ENCODE peak calls at places on chromosome 16, in nine cellular contexts. P is mesothelial cell of epicardium, E is nephron progenitor cell, Z is natural killer cell, I is keratinocyte, J is GM12865, O is GM10248, U is bronchial epithelial cell, V is colonic mucosa. S is an unnamed sample.

GRCh38 chr16:86466695-86467406 is 43.5 kb upstream of the FOXF1 start:
- DNase-seq in P (no peak), E (no peak), Z (no peak), I (no peak), J (no peak), O (no peak), U (no peak), V (no peak), S (no peak)

GRCh38 chr16:82580293-82580900 is 46.4 kb upstream of the CDH13 start:
- DNase-seq in P (no peak), E (no peak), Z (no peak), I (no peak), J (peak; percentile 6), O (no peak), U (peak; percentile 44), V (peak; percentile 27), S (no peak)

GRCh38 chr16:21626659-21627277 is 25.6 kb downstream of the IGSF6 start:
- DNase-seq in P (no peak), E (peak; percentile 12), Z (no peak), I (no peak), J (no peak), O (no peak), U (peak; percentile 95), V (no peak), S (no peak)

GRCh38 chr16:19008245-19008644 is 24.5 kb downstream of the TMC7 start:
- DNase-seq in P (no peak), E (no peak), Z (no peak), I (no peak), J (peak; percentile 16), O (no peak), U (peak; percentile 66), V (no peak), S (no peak)

GRCh38 chr16:4767872-4768548 is 1.0 kb upstream of the ZNF500 start:
- DNase-seq in P (no peak), E (no peak), Z (no peak), I (no peak), J (peak; percentile 37), O (no peak), U (peak; percentile 60), V (peak; percentile 38), S (no peak)

GRCh38 chr16:31177136-31177535 is 2.8 kb upstream of the FUS start:
- DNase-seq in P (no peak), E (no peak), Z (peak; percentile 54), I (no peak), J (no peak), O (no peak), U (peak; percentile 64), V (no peak), S (no peak)

GRCh38 chr16:85649411-85649977 is 36.4 kb downstream of the GSE1 start:
- DNase-seq in P (no peak), E (no peak), Z (no peak), I (no peak), J (no peak), O (no peak), U (no peak), V (no peak), S (no peak)

GRCh38 chr16:74748710-74749073 is 25.9 kb downstream of the FA2H start:
- DNase-seq in P (no peak), E (no peak), Z (no peak), I (no peak), J (no peak), O (no peak), U (no peak), V (no peak), S (no peak)

GRCh38 chr16:54455021-54455725 is 168.6 kb upstream of the IRX3 start:
- DNase-seq in P (no peak), E (no peak), Z (no peak), I (no peak), J (no peak), O (no peak), U (no peak), V (no peak), S (no peak)

GRCh38 chr16:64626771-64627170 is 495.1 kb downstream of the CDH11 start:
- DNase-seq in P (no peak), E (no peak), Z (no peak), I (no peak), J (no peak), O (no peak), U (peak; percentile 3), V (no peak), S (no peak)

GRCh38 chr16:69935278-69935711 is 15.8 kb upstream of the CLEC18A start:
- DNase-seq in P (no peak), E (no peak), Z (no peak), I (no peak), J (no peak), O (no peak), U (no peak), V (no peak), S (no peak)

GRCh38 chr16:70788668-70789161 is 12.2 kb downstream of the VAC14 start:
- DNase-seq in P (no peak), E (no peak), Z (no peak), I (no peak), J (no peak), O (no peak), U (no peak), V (no peak), S (no peak)

GRCh38 chr16:58814348-58814801 is 80.3 kb upstream of the GOT2 start:
- DNase-seq in P (peak; percentile 61), E (peak; percentile 63), Z (peak; percentile 23), I (no peak), J (peak; percentile 47), O (peak; percentile 66), U (peak; percentile 26), V (peak; percentile 19), S (no peak)

GRCh38 chr16:23962001-23962400 is 126.2 kb downstream of the PRKCB start:
- DNase-seq in P (no peak), E (no peak), Z (no peak), I (no peak), J (no peak), O (no peak), U (no peak), V (no peak), S (no peak)

GRCh38 chr16:77190478-77191258 is at the start of gene MON1B:
- DNase-seq in P (peak; percentile 94), E (peak; percentile 91), Z (peak; percentile 92), I (peak; percentile 92), J (peak; percentile 99), O (peak; percentile 97), U (peak; percentile 98), V (peak; percentile 97), S (peak; percentile 62)
- TF ChIP-seq CTCF in P (no peak), E (no peak), Z (no peak), I (no peak), J (no peak), O (no peak), U (no peak), V (no peak), S (no peak)

GRCh38 chr16:81315271-81316175 is 761 bp downstream of the GAN start:
- DNase-seq in P (peak; percentile 69), E (peak; percentile 60), Z (peak; percentile 44), I (no peak), J (peak; percentile 53), O (peak; percentile 64), U (peak; percentile 42), V (peak; percentile 67), S (no peak)
- TF ChIP-seq CTCF in P (no peak), E (no peak), Z (no peak), I (peak; percentile 10), J (no peak), O (no peak), U (peak; percentile 15), V (no peak), S (no peak)

GRCh38 chr16:79756571-79756970 is 156.0 kb upstream of the MAF start:
- DNase-seq in P (no peak), E (no peak), Z (no peak), I (no peak), J (no peak), O (no peak), U (peak; percentile 14), V (no peak), S (no peak)

GRCh38 chr16:79754081-79754872 is 153.7 kb upstream of the MAF start:
- DNase-seq in P (no peak), E (no peak), Z (no peak), I (no peak), J (no peak), O (no peak), U (no peak), V (no peak), S (no peak)

GRCh38 chr16:79757968-79758367 is 157.4 kb upstream of the MAF start:
- DNase-seq in P (no peak), E (no peak), Z (no peak), I (no peak), J (no peak), O (no peak), U (no peak), V (no peak), S (no peak)

GRCh38 chr16:79758615-79759346 is 158.2 kb upstream of the MAF start:
- DNase-seq in P (no peak), E (no peak), Z (no peak), I (peak; percentile 28), J (no peak), O (no peak), U (peak; percentile 78), V (no peak), S (no peak)

DNA sequence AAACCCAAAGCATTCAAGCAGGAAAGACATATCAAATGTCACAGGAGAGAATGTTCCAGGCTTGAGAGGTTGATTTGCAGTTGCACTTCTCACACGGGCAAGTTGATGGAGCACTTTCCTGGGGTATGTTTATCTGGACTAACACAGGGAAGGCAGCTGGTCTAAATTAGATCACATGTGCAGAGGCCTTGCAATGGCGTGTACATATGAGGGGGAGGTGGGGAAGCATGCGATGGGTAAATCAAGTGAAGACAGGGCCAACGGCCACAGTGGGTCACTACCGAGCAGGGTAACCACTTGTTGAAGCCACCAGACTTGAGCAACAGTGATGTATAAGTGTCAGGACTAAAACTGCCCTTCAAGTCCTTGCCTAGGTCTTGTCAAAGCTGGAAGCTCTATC is 156.6 kb upstream of the MAF start:
- DNase-seq in P (no peak), E (no peak), Z (no peak), I (no peak), J (no peak), O (no peak), U (no peak), V (no peak), S (no peak)
- TF ChIP-seq CTCF in P (no peak), E (no peak), Z (no peak), I (no peak), J (no peak), O (no peak), U (no peak), V (no peak), S (no peak)

GRCh38 chr16:55701442-55702319 is 45.9 kb downstream of the SLC6A2 start:
- DNase-seq in P (peak; percentile 79), E (peak; percentile 62), Z (no peak), I (no peak), J (peak; percentile 63), O (peak; percentile 60), U (peak; percentile 39), V (peak; percentile 52), S (no peak)

GRCh38 chr16:55700067-55700466 is 44.3 kb downstream of the SLC6A2 start:
- DNase-seq in P (no peak), E (no peak), Z (no peak), I (no peak), J (no peak), O (no peak), U (no peak), V (no peak), S (no peak)

GRCh38 chr16:55700961-55701360 is 45.2 kb downstream of the SLC6A2 start:
- DNase-seq in P (no peak), E (no peak), Z (no peak), I (no peak), J (no peak), O (no peak), U (peak; percentile 41), V (no peak), S (no peak)

GRCh38 chr16:55706739-55707487 is 51.1 kb downstream of the SLC6A2 start:
- DNase-seq in P (no peak), E (no peak), Z (no peak), I (no peak), J (no peak), O (no peak), U (no peak), V (no peak), S (no peak)

GRCh38 chr16:55703003-55704001 is 47.5 kb downstream of the SLC6A2 start:
- DNase-seq in P (no peak), E (peak; percentile 19), Z (no peak), I (no peak), J (peak; percentile 53), O (peak; percentile 32), U (peak; percentile 60), V (peak; percentile 26), S (no peak)
- TF ChIP-seq CTCF in P (peak; percentile 69), E (peak; percentile 49), Z (peak; percentile 15), I (peak; percentile 54), J (peak; percentile 21), O (peak; percentile 25), U (peak; percentile 48), V (peak; percentile 42), S (peak; percentile 48)